ENCODE peak calls at places on chromosome 20, in nine cellular contexts. C, T, D, U, V, E, F, X and J are unnamed samples.
A peak's percentile ranks its signal among the peaks of the same experiment; 100 is the strongest.

GRCh38 chr20:1907586-1907985 is 12.4 kb downstream of the SIRPA start:
- DNase-seq in C (no peak), V (no peak), D (no peak), F (no peak), E (no peak), X (peak; percentile 52), T (no peak), U (peak; percentile 29), J (peak; percentile 48)

GRCh38 chr20:37218431-37218830 is 39.1 kb upstream of the MROH8 start:
- DNase-seq in F (no peak), X (no peak), C (no peak), D (no peak), E (peak; percentile 44), T (no peak), V (no peak), U (no peak), J (no peak)

GRCh38 chr20:3749689-3750639 is 17.5 kb downstream of the HSPA12B start:
- DNase-seq in C (no peak), V (no peak), X (no peak), T (no peak), D (no peak), F (no peak), E (no peak), U (no peak), J (no peak)

GRCh38 chr20:58310291-58310782 is 822 bp downstream of the RAB22A start:
- DNase-seq in D (peak; percentile 28), C (no peak), E (peak; percentile 30), U (peak; percentile 32), F (no peak), T (no peak), V (no peak), X (no peak), J (peak; percentile 8)

GRCh38 chr20:61777773-61778484 is 287.8 kb downstream of the TAF4 start:
- DNase-seq in E (no peak), V (no peak), U (no peak), D (no peak), F (no peak), C (no peak), X (no peak), T (no peak), J (no peak)

GRCh38 chr20:4434681-4435080 is 287.0 kb upstream of the PRND start:
- DNase-seq in E (no peak), D (peak; percentile 50), X (no peak), F (no peak), T (no peak), V (no peak), C (no peak), U (no peak), J (no peak)

GRCh38 chr20:10511507-10512231 is 76.6 kb downstream of the SLX4IP start:
- DNase-seq in F (peak; percentile 90), X (peak; percentile 77), V (peak; percentile 79), C (peak; percentile 96), E (peak; percentile 98), D (peak; percentile 99), T (peak; percentile 86), U (peak; percentile 96), J (peak; percentile 97)

GRCh38 chr20:45378191-45378590 is at the start of gene TP53TG5:
- DNase-seq in V (no peak), C (peak; percentile 29), D (no peak), E (no peak), T (no peak), F (no peak), X (no peak), U (no peak), J (no peak)

GRCh38 chr20:54606384-54606783 is 131.0 kb downstream of the DOK5 start:
- DNase-seq in T (no peak), D (no peak), U (no peak), C (no peak), E (no peak), F (no peak), X (no peak), V (no peak), J (no peak)

GRCh38 chr20:31677553-31678260 is 40.0 kb downstream of the COX4I2 start:
- DNase-seq in V (no peak), T (no peak), E (no peak), C (no peak), U (no peak), D (no peak), X (no peak), F (no peak), J (no peak)
- H3K4me3 ChIP-seq in V (no peak overlapping the region), T (no peak overlapping the region), E (no peak overlapping the region), C (no peak overlapping the region), U (no peak overlapping the region), D (no peak overlapping the region), X (no peak overlapping the region), F (no peak overlapping the region), J (no peak overlapping the region)

GRCh38 chr20:25221592-25222460 is 26.1 kb upstream of the PYGB start:
- DNase-seq in D (no peak), X (peak; percentile 83), U (no peak), V (no peak), T (peak; percentile 51), E (no peak), C (peak; percentile 82), F (peak; percentile 22), J (no peak)

GRCh38 chr20:25219365-25219764 is 23.9 kb downstream of the ENTPD6 start:
- DNase-seq in F (peak; percentile 4), D (no peak), X (no peak), E (no peak), V (no peak), U (no peak), C (peak; percentile 80), T (no peak), J (no peak)

GRCh38 chr20:25218492-25218891 is 23.0 kb downstream of the ENTPD6 start:
- DNase-seq in T (no peak), X (no peak), E (no peak), D (no peak), U (no peak), C (peak; percentile 83), F (peak; percentile 13), V (no peak), J (no peak)

GRCh38 chr20:25220810-25221591 is 25.5 kb downstream of the ENTPD6 start:
- DNase-seq in T (peak; percentile 66), C (peak; percentile 78), D (no peak), E (no peak), V (peak; percentile 83), X (peak; percentile 86), F (peak; percentile 8), U (no peak), J (no peak)

DNA sequence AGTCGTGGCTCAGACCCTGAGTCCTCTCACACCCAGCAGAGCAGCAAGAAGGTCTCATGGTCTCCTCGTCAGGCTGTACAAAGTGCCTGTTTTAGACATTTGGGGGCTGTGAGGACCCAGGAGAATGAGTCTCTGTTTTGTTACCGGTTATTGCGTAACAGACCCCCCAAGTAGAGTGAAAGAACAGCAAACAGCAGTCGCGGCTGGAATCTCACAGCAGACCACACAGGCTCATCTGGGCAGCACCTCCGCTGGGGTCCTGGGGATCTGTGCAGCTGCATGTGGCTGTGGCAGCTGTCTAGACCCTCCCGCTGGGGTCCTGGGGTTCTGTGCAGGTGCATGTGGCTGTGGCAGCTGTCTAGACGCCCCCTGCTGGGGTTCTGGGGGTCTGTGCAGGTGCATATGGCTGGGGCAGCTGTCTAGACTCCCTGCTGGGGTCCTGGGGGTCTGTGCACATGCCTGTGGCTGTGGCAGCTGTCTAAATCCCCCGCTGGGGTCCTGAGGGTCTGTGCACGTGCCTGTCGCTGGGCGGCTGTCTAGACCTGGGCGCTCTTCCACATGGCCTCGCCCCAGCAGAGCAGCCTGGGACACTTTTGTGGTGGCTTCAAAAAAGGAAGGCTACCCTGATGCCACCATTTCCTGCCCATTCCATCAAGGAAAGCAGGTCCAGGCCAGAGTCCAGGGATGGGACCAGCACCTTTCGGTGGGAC is 24.7 kb downstream of the ENTPD6 start:
- DNase-seq in E (peak; percentile 75), T (no peak), U (no peak), X (no peak), F (peak; percentile 13), C (peak; percentile 52), V (no peak), D (no peak), J (no peak)
- TF ChIP-seq CTCF in E (peak; percentile 26), T (no peak), U (peak; percentile 18), X (no peak), F (peak; percentile 6), C (no peak), V (no peak), D (peak; percentile 33), J (peak; percentile 21)

GRCh38 chr20:17571967-17572638 is 2.2 kb downstream of the DSTN start:
- DNase-seq in T (no peak), E (no peak), X (no peak), U (no peak), D (no peak), F (no peak), V (peak; percentile 38), C (no peak), J (no peak)

GRCh38 chr20:17571153-17571527 is 1.3 kb downstream of the DSTN start:
- DNase-seq in F (no peak), T (no peak), C (no peak), U (peak; percentile 47), E (peak; percentile 40), D (peak; percentile 47), X (no peak), V (no peak), J (no peak)

GRCh38 chr20:17576215-17576614 is 6.3 kb downstream of the DSTN start:
- DNase-seq in F (no peak), C (no peak), U (no peak), E (no peak), D (no peak), T (no peak), V (no peak), X (no peak), J (no peak)

GRCh38 chr20:17570347-17571152 is 675 bp downstream of the DSTN start:
- DNase-seq in V (peak; percentile 76), T (peak; percentile 37), U (peak; percentile 59), C (peak; percentile 92), E (peak; percentile 52), D (peak; percentile 52), F (peak; percentile 60), X (peak; percentile 64), J (peak; percentile 60)

GRCh38 chr20:17573493-17573892 is 3.6 kb downstream of the DSTN start:
- DNase-seq in F (no peak), T (no peak), U (no peak), C (no peak), X (no peak), E (no peak), D (no peak), V (no peak), J (no peak)
- H3K4me3 ChIP-seq in F (peak overlapping the region; percentile 77), T (no peak overlapping the region), U (no peak overlapping the region), C (no peak overlapping the region), X (no peak overlapping the region), E (no peak overlapping the region), D (no peak overlapping the region), V (no peak overlapping the region), J (no peak overlapping the region)

DNA sequence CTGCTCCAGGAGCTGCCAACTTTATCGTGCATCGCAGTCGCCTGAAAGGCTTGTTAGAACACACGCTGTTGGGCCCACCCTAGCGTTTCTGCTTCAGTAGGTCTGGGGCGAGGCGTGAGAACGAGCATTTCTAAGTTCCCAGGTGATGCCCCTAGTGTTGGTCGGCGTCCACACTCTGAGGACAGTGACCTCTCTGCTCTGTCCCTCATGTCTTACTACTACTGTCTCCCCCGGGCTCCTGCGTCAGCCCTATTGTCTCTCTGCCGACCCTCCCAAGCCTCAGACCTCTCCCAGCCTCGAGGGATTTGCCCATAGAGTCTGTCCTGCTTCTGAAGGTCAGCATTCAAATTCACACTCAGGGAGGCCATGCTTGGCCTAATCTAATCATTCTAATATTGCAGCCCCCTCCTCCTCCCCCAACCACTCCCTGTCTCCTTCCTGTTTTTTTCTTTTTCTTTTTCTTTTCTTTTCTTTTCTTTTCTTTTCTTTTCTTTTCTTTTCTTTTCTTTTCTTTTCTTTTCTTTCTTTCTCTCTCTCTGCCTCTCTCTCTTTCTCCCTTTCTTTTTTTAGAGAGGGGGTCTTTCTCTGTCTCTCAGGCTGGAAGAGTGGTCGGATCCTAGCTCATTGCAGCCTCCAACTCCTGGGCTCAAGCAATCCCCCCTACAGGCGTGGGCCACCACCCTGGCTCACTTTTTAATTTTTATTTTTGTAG is 873 bp upstream of the ZFP64 start:
- DNase-seq in E (no peak), C (no peak), X (peak; percentile 53), V (no peak), F (no peak), D (peak; percentile 7), T (no peak), U (peak; percentile 11), J (peak; percentile 17)
- TF ChIP-seq CTCF in E (peak; percentile 18), C (no peak), X (no peak), V (peak; percentile 5), F (no peak), D (peak; percentile 16), T (no peak), U (peak; percentile 10), J (no peak)